ENCODE peak calls at places on chromosomes 5 and 9, in nine cellular contexts. W is transverse colon, G is tibial nerve, X is HepG2, H is suprapubic skin, Z is GM12878, Q is A549, V is upper lobe of left lung, S is ovary. K is an unnamed sample. For H3K4me1, the result is how much of the 10 kb centered on the place peaks cover.

GRCh38 chr5:78983601-78984000 is 1.5 kb downstream of the ARSB start:
- DNase-seq in G (no peak), V (no peak), Q (no peak), W (no peak), Z (no peak), H (no peak), X (no peak), S (no peak), K (no peak)

GRCh38 chr5:73292816-73293459 is 119.9 kb downstream of the TMEM174 start:
- DNase-seq in V (no peak), Z (no peak), H (no peak), S (no peak), Q (no peak), X (no peak), W (no peak), G (no peak), K (no peak)

GRCh38 chr5:61352612-61353156 is 20.6 kb downstream of the ZSWIM6 start:
- DNase-seq in G (no peak), Z (no peak), S (no peak), H (no peak), V (no peak), X (no peak), Q (no peak), W (no peak), K (no peak)

GRCh38 chr9:1231998-1232919 is 182.1 kb downstream of the DMRT2 start:
- DNase-seq in Q (peak), V (no peak), Z (no peak), W (peak), X (peak), G (peak), H (peak), S (peak), K (peak)

GRCh38 chr5:127950707-127951356 is 132.7 kb upstream of the SLC12A2 start:
- DNase-seq in V (no peak), G (no peak), H (no peak), X (no peak), S (no peak), Z (no peak), Q (no peak), W (no peak), K (no peak)

GRCh38 chr5:81721049-81721448 is 29.8 kb downstream of the SSBP2 start:
- DNase-seq in G (no peak), H (no peak), Q (no peak), Z (no peak), X (no peak), W (no peak), V (no peak), S (no peak), K (no peak)

GRCh38 chr5:179161901-179162300 is 101.7 kb downstream of the ZNF354C start:
- DNase-seq in W (no peak), S (peak), H (peak), X (no peak), Z (no peak), V (no peak), Q (no peak), G (no peak), K (no peak)

GRCh38 chr9:74205071-74205470 is 292.1 kb upstream of the RORB start:
- DNase-seq in X (no peak), G (no peak), S (no peak), V (no peak), Q (no peak), H (no peak), Z (no peak), W (no peak), K (no peak)

GRCh38 chr9:12719431-12719830 is 26.2 kb downstream of the TYRP1 start:
- DNase-seq in X (peak), S (no peak), W (no peak), Q (no peak), G (no peak), H (no peak), V (no peak), Z (no peak), K (no peak)

GRCh38 chr9:133759146-133759900 is 21.2 kb upstream of the SARDH start:
- DNase-seq in Q (no peak), X (no peak), V (peak), Z (no peak), S (peak), H (no peak), W (no peak), G (peak), K (peak)

GRCh38 chr9:98504883-98505282 is 203.9 kb downstream of the GABBR2 start:
- DNase-seq in S (no peak), G (no peak), H (no peak), V (no peak), X (no peak), W (no peak), Z (no peak), Q (no peak), K (no peak)

GRCh38 chr5:1017056-1017455 is 8.5 kb downstream of the NKD2 start:
- DNase-seq in Q (no peak), Z (no peak), X (no peak), H (no peak), G (no peak), V (peak), W (no peak), S (no peak), K (no peak)

GRCh38 chr5:178766936-178767912 is 36.8 kb upstream of the ZNF354A start:
- DNase-seq in V (no peak), W (no peak), Q (no peak), H (no peak), G (no peak), S (no peak), X (no peak), Z (no peak), K (peak)

GRCh38 chr9:90965141-90965910 is 163.7 kb downstream of the SYK start:
- DNase-seq in Z (no peak), W (no peak), Q (no peak), H (no peak), V (no peak), S (no peak), X (no peak), G (no peak), K (no peak)

GRCh38 chr5:89309268-89309667 is 426.3 kb upstream of the MEF2C start:
- DNase-seq in H (no peak), G (no peak), X (no peak), S (no peak), W (no peak), Z (no peak), V (no peak), Q (no peak), K (no peak)

GRCh38 chr5:157076558-157076957 is 17.6 kb upstream of the HAVCR1 start:
- DNase-seq in X (no peak), S (no peak), Q (no peak), H (no peak), G (no peak), W (no peak), Z (no peak), V (no peak), K (no peak)

GRCh38 chr9:77647659-77648457 is at the start of gene GNA14:
- DNase-seq in V (peak), H (no peak), X (no peak), Z (no peak), G (no peak), S (peak), W (peak), Q (no peak), K (no peak)

GRCh38 chr5:95773325-95774059 is 42.4 kb downstream of the RHOBTB3 start:
- DNase-seq in Z (no peak), H (no peak), S (no peak), G (no peak), V (no peak), W (no peak), Q (no peak), X (peak), K (no peak)

GRCh38 chr9:7332780-7333179 is 466.8 kb downstream of the DMAC1 start:
- DNase-seq in H (no peak), V (no peak), S (no peak), Z (no peak), W (no peak), Q (no peak), G (no peak), X (no peak), K (no peak)

GRCh38 chr5:38193015-38193581 is 65.3 kb upstream of the EGFLAM start:
- DNase-seq in S (peak), X (peak), Q (peak), Z (no peak), G (peak), H (peak), W (peak), V (no peak), K (peak)

GRCh38 chr9:104805441-104805840 is 41.5 kb downstream of the NIPSNAP3B start:
- DNase-seq in H (no peak), W (no peak), G (no peak), V (no peak), S (no peak), Q (no peak), Z (no peak), X (no peak), K (no peak)

GRCh38 chr5:175862131-175863012 is 9.0 kb upstream of the CPLX2 start:
- DNase-seq in W (no peak), S (no peak), V (no peak), G (no peak), Q (no peak), X (peak), H (no peak), Z (no peak), K (no peak)

GRCh38 chr9:130698514-130698913 is 4.9 kb downstream of the EXOSC2 start:
- DNase-seq in V (no peak), G (no peak), X (peak), Z (no peak), H (no peak), S (no peak), W (no peak), Q (no peak), K (no peak)

GRCh38 chr9:124716795-124717194 is 54.3 kb downstream of the NR6A1 start:
- DNase-seq in G (no peak), H (no peak), S (no peak), V (no peak), X (no peak), W (no peak), Q (no peak), Z (no peak), K (no peak)

GRCh38 chr9:74729129-74729710 is 158.5 kb downstream of the TRPM6 start:
- DNase-seq in G (no peak), H (no peak), W (no peak), Q (no peak), Z (no peak), S (no peak), V (no peak), X (no peak), K (no peak)

GRCh38 chr5:154241021-154241420 is 50.5 kb downstream of the GALNT10 start:
- DNase-seq in W (no peak), Z (no peak), H (no peak), G (no peak), V (no peak), X (no peak), S (no peak), Q (no peak), K (no peak)

GRCh38 chr9:132901859-132902831 is 23.4 kb downstream of the SPACA9 start:
- DNase-seq in H (no peak), X (peak), G (peak), S (peak), W (peak), Q (peak), Z (peak), V (no peak), K (peak)

GRCh38 chr5:125083932-125084331 is 337.5 kb upstream of the ZNF608 start:
- DNase-seq in X (no peak), H (no peak), W (no peak), G (no peak), Z (no peak), S (no peak), V (no peak), Q (no peak), K (no peak)

GRCh38 chr5:126268697-126269315 is 154.4 kb upstream of the GRAMD2B start:
- DNase-seq in W (peak), Q (no peak), S (no peak), V (no peak), Z (no peak), X (no peak), G (no peak), H (no peak), K (no peak)

DNA sequence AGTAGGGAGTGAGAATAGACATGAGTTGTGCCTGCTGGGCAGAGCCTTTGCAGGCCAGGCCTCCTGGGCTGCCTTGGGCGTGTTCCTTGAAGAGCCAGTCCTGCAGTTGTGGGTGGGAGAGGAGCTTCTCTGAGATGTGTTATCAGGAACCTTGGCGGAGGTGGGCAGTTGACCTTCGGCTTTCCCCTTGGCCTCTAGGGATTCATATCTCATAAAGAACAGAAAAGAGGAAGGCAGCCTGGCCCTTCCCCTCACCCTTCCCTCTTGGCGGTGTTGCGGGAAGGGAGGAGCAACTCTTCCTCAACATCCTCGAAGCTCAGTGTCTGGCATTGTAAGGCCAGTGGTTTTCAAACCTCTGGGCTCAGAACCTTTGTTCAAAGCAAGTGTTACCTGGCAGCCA is 59.2 kb downstream of the DAPK1 start:
- DNase-seq in S (no peak), H (no peak), Z (no peak), G (no peak), W (no peak), Q (no peak), V (no peak), X (no peak), K (no peak)
- TF ChIP-seq EP300 in S (no peak), H (no peak), Z (no peak), G (peak), W (no peak), Q (no peak), V (no peak), X (no peak), K (no peak)

GRCh38 chr9:106945727-106946690 is 83.0 kb downstream of the ZNF462 start:
- DNase-seq in X (no peak), S (no peak), G (no peak), Z (no peak), W (no peak), H (no peak), V (no peak), Q (no peak), K (no peak)
- TF ChIP-seq POLR2A in X (no peak), S (no peak), G (no peak), Z (no peak), W (no peak), H (no peak), V (no peak), Q (no peak), K (no peak)

GRCh38 chr5:14663734-14664269 is 716 bp upstream of the OTULIN start:
- DNase-seq in H (no peak), S (no peak), V (no peak), W (peak), Z (no peak), G (no peak), Q (no peak), X (no peak), K (no peak)
- H3K4me1 ChIP-seq in H (half or more), S (under half), V (under half), W (under half), Z (under half), G (under half), Q (under half), X (half or more), K (under half)

DNA sequence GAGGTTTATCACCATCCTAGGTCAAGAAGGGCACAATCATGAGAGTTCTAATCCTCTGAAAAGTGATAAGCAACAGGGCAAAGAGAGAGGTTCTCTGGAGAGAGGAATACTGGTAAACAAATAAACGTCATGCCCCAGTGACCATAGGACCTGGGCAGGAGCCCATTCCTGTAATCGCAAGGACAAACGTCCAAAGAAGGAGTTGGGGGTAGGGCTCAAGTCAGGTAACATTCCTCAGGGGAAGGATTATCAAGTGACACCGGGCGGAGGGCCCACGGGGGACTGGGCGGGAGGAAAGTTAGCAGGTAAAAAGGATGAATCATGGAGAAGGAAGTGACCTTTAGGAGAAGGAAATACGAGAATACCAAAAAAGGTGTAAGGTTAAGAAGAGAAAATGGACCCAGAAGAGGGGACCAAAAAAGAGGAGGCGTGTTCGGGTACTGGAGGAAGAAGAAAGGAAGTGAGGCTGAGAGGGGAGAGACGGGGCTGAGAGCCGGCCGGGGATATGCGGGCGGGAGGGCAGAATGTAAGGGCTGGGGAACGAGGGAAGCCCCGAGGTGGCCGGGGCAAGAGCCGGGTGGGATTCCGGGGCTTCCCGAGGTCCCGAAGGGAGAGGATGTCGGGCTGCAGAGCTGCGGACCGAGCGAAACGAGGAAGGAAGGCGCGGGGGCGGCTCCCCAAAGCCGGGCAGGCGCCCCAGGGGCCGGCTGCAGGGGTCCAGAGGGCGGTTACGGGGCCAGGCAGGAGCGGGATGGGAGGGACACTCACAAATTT is 583 bp downstream of the DIAPH1 start:
- DNase-seq in Q (peak), S (peak), V (peak), W (peak), H (no peak), Z (no peak), G (no peak), X (peak), K (peak)
- TF ChIP-seq EP300 in Q (no peak), S (no peak), V (no peak), W (no peak), H (no peak), Z (no peak), G (peak), X (no peak), K (no peak)

GRCh38 chr5:171390883-171391677 is 3.4 kb downstream of the NPM1 start:
- DNase-seq in W (no peak), V (no peak), X (no peak), Z (no peak), G (no peak), H (no peak), Q (no peak), S (no peak), K (no peak)
- TF ChIP-seq POLR2A in W (no peak), V (no peak), X (peak), Z (no peak), G (no peak), H (no peak), Q (no peak), S (no peak), K (no peak)

GRCh38 chr9:100579665-100580064 is 1.8 kb downstream of the CAVIN4 start:
- DNase-seq in Z (no peak), S (no peak), G (no peak), V (no peak), X (no peak), W (no peak), H (no peak), Q (no peak), K (no peak)
- H3K4me1 ChIP-seq in Z (under half), S (under half), G (under half), V (under half), X (under half), W (under half), H (under half), Q (under half), K (under half)

GRCh38 chr9:79583957-79584654 is 12.3 kb downstream of the TLE4 start:
- DNase-seq in W (peak), Z (no peak), H (peak), V (no peak), Q (no peak), S (no peak), X (no peak), G (no peak), K (no peak)
- TF ChIP-seq EP300 in W (no peak), Z (no peak), H (no peak), V (no peak), Q (no peak), S (no peak), X (no peak), G (peak), K (no peak)

GRCh38 chr5:14142856-14143508 is at the start of gene TRIO:
- DNase-seq in H (peak), Q (peak), Z (no peak), S (peak), V (peak), X (peak), W (peak), G (peak), K (peak)
- TF ChIP-seq POLR2A in H (no peak), Q (peak), Z (peak), S (peak), V (no peak), X (no peak), W (peak), G (peak), K (no peak)